ENCODE peak calls at places on chromosome 22, in eight cellular contexts. One of them, this sample, is unnamed.
A peak's percentile ranks its signal among the peaks of the same experiment; 100 is the strongest.

GRCh38 chr22:21734540-21735197 is 925 bp downstream of the YPEL1 start:
- DNase-seq in cardiac muscle cell: no peak
- DNase-seq in B cell: no peak
- DNase-seq in CD8-positive, alpha-beta T cell: no peak
- DNase-seq in AG04450: no peak
- DNase-seq in kidney: no peak
- DNase-seq in pancreas: peak; percentile 18
- DNase-seq in nephron progenitor cell: no peak
- DNase-seq in this sample: no peak

GRCh38 chr22:30309981-30310672 is 16.6 kb downstream of the TBC1D10A start:
- DNase-seq in cardiac muscle cell: no peak
- DNase-seq in B cell: no peak
- DNase-seq in CD8-positive, alpha-beta T cell: no peak
- DNase-seq in AG04450: no peak
- DNase-seq in kidney: no peak
- DNase-seq in pancreas: peak; percentile 66
- DNase-seq in nephron progenitor cell: no peak
- DNase-seq in this sample: peak; percentile 58

GRCh38 chr22:31951201-31952093 is 7.1 kb downstream of the YWHAH start:
- DNase-seq in cardiac muscle cell: no peak
- DNase-seq in B cell: no peak
- DNase-seq in CD8-positive, alpha-beta T cell: no peak
- DNase-seq in AG04450: no peak
- DNase-seq in kidney: peak; percentile 41
- DNase-seq in pancreas: no peak
- DNase-seq in nephron progenitor cell: no peak
- DNase-seq in this sample: no peak

GRCh38 chr22:26428515-26429457 is at the start of gene ASPHD2:
- DNase-seq in cardiac muscle cell: peak; percentile 73
- DNase-seq in B cell: peak; percentile 87
- DNase-seq in CD8-positive, alpha-beta T cell: peak; percentile 62
- DNase-seq in AG04450: peak; percentile 2
- DNase-seq in kidney: peak; percentile 83
- DNase-seq in pancreas: peak; percentile 61
- DNase-seq in nephron progenitor cell: peak; percentile 79
- DNase-seq in this sample: peak; percentile 87

GRCh38 chr22:50694766-50695420 is 22.3 kb downstream of the SHANK3 start:
- DNase-seq in cardiac muscle cell: no peak
- DNase-seq in B cell: no peak
- DNase-seq in CD8-positive, alpha-beta T cell: no peak
- DNase-seq in AG04450: no peak
- DNase-seq in kidney: peak; percentile 61
- DNase-seq in pancreas: no peak
- DNase-seq in nephron progenitor cell: no peak
- DNase-seq in this sample: no peak

GRCh38 chr22:17782158-17782557 is 7.9 kb upstream of the BID start:
- DNase-seq in cardiac muscle cell: no peak
- DNase-seq in B cell: no peak
- DNase-seq in CD8-positive, alpha-beta T cell: no peak
- DNase-seq in AG04450: no peak
- DNase-seq in kidney: no peak
- DNase-seq in pancreas: no peak
- DNase-seq in nephron progenitor cell: no peak
- DNase-seq in this sample: no peak

GRCh38 chr22:35777335-35777975 is 59.8 kb downstream of the APOL5 start:
- DNase-seq in cardiac muscle cell: no peak
- DNase-seq in B cell: no peak
- DNase-seq in CD8-positive, alpha-beta T cell: no peak
- DNase-seq in AG04450: peak; percentile 58
- DNase-seq in kidney: no peak
- DNase-seq in pancreas: no peak
- DNase-seq in nephron progenitor cell: no peak
- DNase-seq in this sample: no peak

GRCh38 chr22:30225220-30225922 is 21.2 kb downstream of the LIF start:
- DNase-seq in cardiac muscle cell: no peak
- DNase-seq in B cell: no peak
- DNase-seq in CD8-positive, alpha-beta T cell: no peak
- DNase-seq in AG04450: no peak
- DNase-seq in kidney: no peak
- DNase-seq in pancreas: no peak
- DNase-seq in nephron progenitor cell: no peak
- DNase-seq in this sample: no peak

GRCh38 chr22:39717099-39717498 is 146.5 kb downstream of the CACNA1I start:
- DNase-seq in cardiac muscle cell: no peak
- DNase-seq in B cell: no peak
- DNase-seq in CD8-positive, alpha-beta T cell: no peak
- DNase-seq in AG04450: no peak
- DNase-seq in kidney: peak; percentile 12
- DNase-seq in pancreas: no peak
- DNase-seq in nephron progenitor cell: no peak
- DNase-seq in this sample: no peak

GRCh38 chr22:30408388-30409101 is 11.7 kb downstream of the SEC14L2 start:
- DNase-seq in cardiac muscle cell: no peak
- DNase-seq in B cell: no peak
- DNase-seq in CD8-positive, alpha-beta T cell: no peak
- DNase-seq in AG04450: no peak
- DNase-seq in kidney: no peak
- DNase-seq in pancreas: no peak
- DNase-seq in nephron progenitor cell: no peak
- DNase-seq in this sample: no peak

GRCh38 chr22:39452740-39453040 is 4.1 kb upstream of the MGAT3 start:
- DNase-seq in cardiac muscle cell: no peak
- DNase-seq in B cell: no peak
- DNase-seq in CD8-positive, alpha-beta T cell: no peak
- DNase-seq in AG04450: no peak
- DNase-seq in kidney: no peak
- DNase-seq in pancreas: no peak
- DNase-seq in nephron progenitor cell: no peak
- DNase-seq in this sample: no peak

GRCh38 chr22:43956805-43957463 is 1.7 kb downstream of the SAMM50 start:
- DNase-seq in cardiac muscle cell: no peak
- DNase-seq in B cell: no peak
- DNase-seq in CD8-positive, alpha-beta T cell: no peak
- DNase-seq in AG04450: no peak
- DNase-seq in kidney: no peak
- DNase-seq in pancreas: no peak
- DNase-seq in nephron progenitor cell: peak; percentile 16
- DNase-seq in this sample: no peak

GRCh38 chr22:29873943-29874342 is 9.0 kb upstream of the MTMR3 start:
- DNase-seq in cardiac muscle cell: no peak
- DNase-seq in B cell: no peak
- DNase-seq in CD8-positive, alpha-beta T cell: no peak
- DNase-seq in AG04450: no peak
- DNase-seq in kidney: no peak
- DNase-seq in pancreas: no peak
- DNase-seq in nephron progenitor cell: no peak
- DNase-seq in this sample: no peak

GRCh38 chr22:28883917-28884753 is 763 bp downstream of the ZNRF3 start:
- DNase-seq in cardiac muscle cell: peak; percentile 60
- DNase-seq in B cell: no peak
- DNase-seq in CD8-positive, alpha-beta T cell: no peak
- DNase-seq in AG04450: no peak
- DNase-seq in kidney: peak; percentile 85
- DNase-seq in pancreas: peak; percentile 61
- DNase-seq in nephron progenitor cell: peak; percentile 63
- DNase-seq in this sample: peak; percentile 28

GRCh38 chr22:21646608-21647590 is 4.8 kb downstream of the SDF2L1 start:
- DNase-seq in cardiac muscle cell: peak; percentile 89
- DNase-seq in B cell: peak; percentile 77
- DNase-seq in CD8-positive, alpha-beta T cell: peak; percentile 66
- DNase-seq in AG04450: peak; percentile 56
- DNase-seq in kidney: no peak
- DNase-seq in pancreas: peak; percentile 85
- DNase-seq in nephron progenitor cell: peak; percentile 78
- DNase-seq in this sample: peak; percentile 76

GRCh38 chr22:23556026-23556620 is 24.0 kb downstream of the IGLL1 start:
- DNase-seq in cardiac muscle cell: no peak
- DNase-seq in B cell: no peak
- DNase-seq in CD8-positive, alpha-beta T cell: no peak
- DNase-seq in AG04450: no peak
- DNase-seq in kidney: no peak
- DNase-seq in pancreas: no peak
- DNase-seq in nephron progenitor cell: no peak
- DNase-seq in this sample: peak; percentile 17

GRCh38 chr22:42075277-42075676 is 1.2 kb downstream of the PHETA2 start:
- DNase-seq in cardiac muscle cell: no peak
- DNase-seq in B cell: no peak
- DNase-seq in CD8-positive, alpha-beta T cell: no peak
- DNase-seq in AG04450: no peak
- DNase-seq in kidney: no peak
- DNase-seq in pancreas: no peak
- DNase-seq in nephron progenitor cell: no peak
- DNase-seq in this sample: no peak

GRCh38 chr22:49546811-49547585 is 280.7 kb downstream of the BRD1 start:
- DNase-seq in cardiac muscle cell: no peak
- DNase-seq in B cell: no peak
- DNase-seq in CD8-positive, alpha-beta T cell: no peak
- DNase-seq in AG04450: no peak
- DNase-seq in kidney: peak; percentile 26
- DNase-seq in pancreas: no peak
- DNase-seq in nephron progenitor cell: no peak
- DNase-seq in this sample: no peak

GRCh38 chr22:33397381-33397907 is 339.3 kb upstream of the SYN3 start:
- DNase-seq in cardiac muscle cell: no peak
- DNase-seq in B cell: no peak
- DNase-seq in CD8-positive, alpha-beta T cell: no peak
- DNase-seq in AG04450: no peak
- DNase-seq in kidney: no peak
- DNase-seq in pancreas: no peak
- DNase-seq in nephron progenitor cell: no peak
- DNase-seq in this sample: no peak
- TF ChIP-seq CTCF in cardiac muscle cell: no peak
- TF ChIP-seq CTCF in B cell: no peak
- TF ChIP-seq CTCF in CD8-positive, alpha-beta T cell: no peak
- TF ChIP-seq CTCF in AG04450: no peak
- TF ChIP-seq CTCF in kidney: no peak
- TF ChIP-seq CTCF in pancreas: no peak
- TF ChIP-seq CTCF in nephron progenitor cell: no peak
- TF ChIP-seq CTCF in this sample: no peak

GRCh38 chr22:37288521-37288920 is 6.2 kb downstream of the CYTH4 start:
- DNase-seq in cardiac muscle cell: no peak
- DNase-seq in B cell: no peak
- DNase-seq in CD8-positive, alpha-beta T cell: no peak
- DNase-seq in AG04450: no peak
- DNase-seq in kidney: no peak
- DNase-seq in pancreas: no peak
- DNase-seq in nephron progenitor cell: no peak
- DNase-seq in this sample: no peak
- TF ChIP-seq CTCF in cardiac muscle cell: no peak
- TF ChIP-seq CTCF in B cell: no peak
- TF ChIP-seq CTCF in CD8-positive, alpha-beta T cell: no peak
- TF ChIP-seq CTCF in AG04450: no peak
- TF ChIP-seq CTCF in kidney: no peak
- TF ChIP-seq CTCF in pancreas: no peak
- TF ChIP-seq CTCF in nephron progenitor cell: no peak
- TF ChIP-seq CTCF in this sample: no peak

GRCh38 chr22:24707477-24707816 is 67.1 kb downstream of the PIWIL3 start:
- DNase-seq in cardiac muscle cell: no peak
- DNase-seq in B cell: no peak
- DNase-seq in CD8-positive, alpha-beta T cell: no peak
- DNase-seq in AG04450: no peak
- DNase-seq in kidney: no peak
- DNase-seq in pancreas: no peak
- DNase-seq in nephron progenitor cell: no peak
- DNase-seq in this sample: no peak

GRCh38 chr22:24706732-24707476 is 67.6 kb downstream of the PIWIL3 start:
- DNase-seq in cardiac muscle cell: no peak
- DNase-seq in B cell: no peak
- DNase-seq in CD8-positive, alpha-beta T cell: no peak
- DNase-seq in AG04450: no peak
- DNase-seq in kidney: no peak
- DNase-seq in pancreas: no peak
- DNase-seq in nephron progenitor cell: no peak
- DNase-seq in this sample: no peak

GRCh38 chr22:24703101-24703500 is 71.4 kb downstream of the PIWIL3 start:
- DNase-seq in cardiac muscle cell: no peak
- DNase-seq in B cell: no peak
- DNase-seq in CD8-positive, alpha-beta T cell: no peak
- DNase-seq in AG04450: peak; percentile 27
- DNase-seq in kidney: no peak
- DNase-seq in pancreas: no peak
- DNase-seq in nephron progenitor cell: no peak
- DNase-seq in this sample: no peak

GRCh38 chr22:24706050-24706449 is 68.5 kb downstream of the PIWIL3 start:
- DNase-seq in cardiac muscle cell: no peak
- DNase-seq in B cell: no peak
- DNase-seq in CD8-positive, alpha-beta T cell: no peak
- DNase-seq in AG04450: no peak
- DNase-seq in kidney: no peak
- DNase-seq in pancreas: no peak
- DNase-seq in nephron progenitor cell: peak; percentile 41
- DNase-seq in this sample: no peak
- TF ChIP-seq CTCF in cardiac muscle cell: peak; percentile 35
- TF ChIP-seq CTCF in B cell: no peak
- TF ChIP-seq CTCF in CD8-positive, alpha-beta T cell: no peak
- TF ChIP-seq CTCF in AG04450: peak; percentile 20
- TF ChIP-seq CTCF in kidney: no peak
- TF ChIP-seq CTCF in pancreas: no peak
- TF ChIP-seq CTCF in nephron progenitor cell: peak; percentile 28
- TF ChIP-seq CTCF in this sample: no peak

GRCh38 chr22:27717094-27717493 is 84.5 kb downstream of the MN1 start:
- DNase-seq in cardiac muscle cell: no peak
- DNase-seq in B cell: no peak
- DNase-seq in CD8-positive, alpha-beta T cell: no peak
- DNase-seq in AG04450: no peak
- DNase-seq in kidney: no peak
- DNase-seq in pancreas: no peak
- DNase-seq in nephron progenitor cell: no peak
- DNase-seq in this sample: no peak

GRCh38 chr22:27714076-27714475 is 87.5 kb downstream of the MN1 start:
- DNase-seq in cardiac muscle cell: no peak
- DNase-seq in B cell: no peak
- DNase-seq in CD8-positive, alpha-beta T cell: no peak
- DNase-seq in AG04450: no peak
- DNase-seq in kidney: no peak
- DNase-seq in pancreas: no peak
- DNase-seq in nephron progenitor cell: no peak
- DNase-seq in this sample: no peak

GRCh38 chr22:27711756-27712155 is 89.8 kb downstream of the MN1 start:
- DNase-seq in cardiac muscle cell: no peak
- DNase-seq in B cell: no peak
- DNase-seq in CD8-positive, alpha-beta T cell: no peak
- DNase-seq in AG04450: no peak
- DNase-seq in kidney: no peak
- DNase-seq in pancreas: no peak
- DNase-seq in nephron progenitor cell: no peak
- DNase-seq in this sample: no peak

GRCh38 chr22:27716074-27716473 is 85.5 kb downstream of the MN1 start:
- DNase-seq in cardiac muscle cell: no peak
- DNase-seq in B cell: no peak
- DNase-seq in CD8-positive, alpha-beta T cell: no peak
- DNase-seq in AG04450: no peak
- DNase-seq in kidney: no peak
- DNase-seq in pancreas: no peak
- DNase-seq in nephron progenitor cell: no peak
- DNase-seq in this sample: no peak

DNA sequence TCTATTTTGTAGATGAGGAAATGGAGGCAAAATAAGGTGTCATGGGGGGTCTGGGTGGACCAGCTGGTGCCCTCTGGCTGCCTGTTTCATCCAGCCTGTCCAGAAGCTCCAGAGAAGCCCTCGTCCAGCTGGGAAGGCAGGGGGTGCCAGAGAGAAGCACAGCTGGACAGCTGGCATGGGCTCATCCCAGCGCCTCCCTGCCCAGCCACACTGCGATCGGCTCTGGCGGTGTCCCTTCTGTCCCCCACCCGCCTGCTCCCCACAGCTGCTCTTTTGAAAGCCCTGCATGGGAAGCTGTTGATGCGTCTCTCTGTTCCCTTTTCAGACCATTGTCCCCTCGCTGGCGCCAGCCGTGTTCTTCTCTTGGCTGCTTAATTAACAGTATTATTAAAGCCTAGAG is 86.5 kb downstream of the MN1 start:
- DNase-seq in cardiac muscle cell: no peak
- DNase-seq in B cell: no peak
- DNase-seq in CD8-positive, alpha-beta T cell: no peak
- DNase-seq in AG04450: no peak
- DNase-seq in kidney: no peak
- DNase-seq in pancreas: no peak
- DNase-seq in nephron progenitor cell: no peak
- DNase-seq in this sample: no peak
- TF ChIP-seq CTCF in cardiac muscle cell: no peak
- TF ChIP-seq CTCF in B cell: no peak
- TF ChIP-seq CTCF in CD8-positive, alpha-beta T cell: no peak
- TF ChIP-seq CTCF in AG04450: peak; percentile 2
- TF ChIP-seq CTCF in kidney: peak; percentile 9
- TF ChIP-seq CTCF in pancreas: no peak
- TF ChIP-seq CTCF in nephron progenitor cell: no peak
- TF ChIP-seq CTCF in this sample: no peak